ENCODE peak calls at places on chromosome 2, in ten cellular contexts. U is sigmoid colon; M is CD8-positive, alpha-beta T cell; N is IMR-90; V is psoas muscle; S is A549; D is ovary; J is cardiac muscle cell; G is astrocyte; F is esophagus squamous epithelium. A is an unnamed sample.

GRCh38 chr2:121735520-121736074 is 1.1 kb downstream of the NIFK start:
- DNase-seq in N (no peak), V (no peak), U (no peak), D (no peak), S (peak), G (no peak), J (no peak), F (no peak), M (no peak), A (no peak)

GRCh38 chr2:236366406-236366805 is 102.2 kb upstream of the ASB18 start:
- DNase-seq in J (no peak), N (no peak), G (no peak), D (no peak), F (no peak), V (no peak), M (no peak), S (no peak), U (no peak), A (no peak)

GRCh38 chr2:120570001-120570400 is 165.7 kb upstream of the GLI2 start:
- DNase-seq in S (no peak), J (no peak), M (no peak), F (no peak), N (no peak), G (no peak), V (no peak), D (no peak), U (no peak), A (no peak)

GRCh38 chr2:238754259-238754658 is 93.6 kb upstream of the TWIST2 start:
- DNase-seq in U (no peak), D (no peak), V (no peak), M (no peak), G (no peak), F (no peak), J (no peak), S (peak), N (no peak), A (no peak)

GRCh38 chr2:26268184-26268583 is 23.4 kb downstream of the HADHB start:
- DNase-seq in S (no peak), V (no peak), M (no peak), D (no peak), N (peak), U (no peak), F (no peak), G (peak), J (peak), A (no peak)

GRCh38 chr2:226772389-226773179 is 27.0 kb downstream of the IRS1 start:
- DNase-seq in J (peak), G (peak), M (no peak), N (peak), V (no peak), U (no peak), D (no peak), F (no peak), S (no peak), A (no peak)

GRCh38 chr2:218569038-218569431 is 396 bp downstream of the CNOT9 start:
- DNase-seq in V (peak), F (no peak), G (peak), M (peak), N (peak), U (peak), D (no peak), S (peak), J (peak), A (peak)

GRCh38 chr2:33214436-33214835 is 262.0 kb upstream of the RASGRP3 start:
- DNase-seq in D (no peak), U (no peak), V (no peak), N (peak), S (peak), G (peak), J (no peak), F (no peak), M (no peak), A (no peak)

GRCh38 chr2:44997948-44998347 is 11.3 kb downstream of the SIX2 start:
- DNase-seq in V (no peak), M (no peak), G (no peak), S (peak), F (no peak), J (no peak), U (no peak), D (no peak), N (no peak), A (no peak)

GRCh38 chr2:238162171-238162515 is 3.4 kb downstream of the ERFE start:
- DNase-seq in D (peak), N (no peak), F (no peak), M (no peak), G (no peak), U (no peak), S (no peak), J (no peak), V (no peak), A (no peak)

GRCh38 chr2:152200562-152201465 is 25.3 kb upstream of the STAM2 start:
- DNase-seq in N (peak), U (peak), F (peak), D (peak), S (peak), J (no peak), V (peak), G (peak), M (no peak), A (peak)

GRCh38 chr2:98280376-98281102 is 65.7 kb upstream of the CNGA3 start:
- DNase-seq in F (no peak), S (peak), D (no peak), V (no peak), U (no peak), G (no peak), N (no peak), J (no peak), M (no peak), A (no peak)

DNA sequence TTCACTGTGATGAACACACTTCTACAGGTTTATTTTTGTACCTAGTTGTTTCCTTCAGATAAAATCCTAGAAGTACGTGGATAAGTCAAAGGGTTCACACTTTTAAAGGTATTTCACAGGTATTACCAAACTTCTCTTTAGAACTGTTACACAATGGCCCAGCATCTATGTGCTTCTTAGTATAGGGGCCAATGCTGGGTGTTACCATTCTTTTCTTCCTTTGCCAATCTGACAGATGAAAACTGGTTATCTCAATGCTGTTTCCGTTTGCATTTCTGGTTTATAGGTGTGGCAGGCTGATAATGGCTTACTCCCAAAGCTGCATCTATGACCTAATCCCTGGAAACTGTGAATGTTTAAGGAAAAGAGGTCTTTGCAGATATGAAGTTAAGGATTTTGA is 2.8 kb upstream of the TCF7L1 start:
- DNase-seq in S (no peak), V (no peak), J (no peak), M (no peak), N (no peak), F (no peak), G (no peak), D (no peak), U (no peak), A (no peak)
- H3K4me3 ChIP-seq in S (no peak), V (no peak), J (no peak), M (no peak), N (no peak), F (no peak), G (no peak), D (no peak), U (no peak), A (no peak)

GRCh38 chr2:10242451-10242850 is 60.3 kb upstream of the HPCAL1 start:
- DNase-seq in F (no peak), U (peak), D (no peak), N (no peak), S (no peak), J (no peak), M (no peak), V (no peak), G (no peak), A (no peak)

GRCh38 chr2:10245021-10245420 is 57.7 kb upstream of the HPCAL1 start:
- DNase-seq in N (no peak), G (no peak), D (no peak), M (no peak), F (no peak), J (no peak), S (no peak), V (no peak), U (peak), A (no peak)

GRCh38 chr2:10243926-10244270 is 58.8 kb upstream of the HPCAL1 start:
- DNase-seq in N (no peak), S (no peak), F (no peak), U (peak), D (no peak), M (no peak), V (no peak), J (no peak), G (no peak), A (no peak)

GRCh38 chr2:10241641-10242430 is 60.9 kb upstream of the HPCAL1 start:
- DNase-seq in V (no peak), J (no peak), N (no peak), S (no peak), U (peak), M (no peak), F (no peak), D (no peak), G (no peak), A (no peak)

GRCh38 chr2:10242998-10243925 is 59.4 kb upstream of the HPCAL1 start:
- DNase-seq in F (no peak), N (no peak), V (no peak), U (peak), G (no peak), S (no peak), D (no peak), M (no peak), J (no peak), A (peak)
- H3K27ac ChIP-seq in F (no peak), N (no peak), V (no peak), U (no peak), G (no peak), S (no peak), D (no peak), M (no peak), J (no peak), A (no peak)

GRCh38 chr2:15940661-15941482 is 522 bp downstream of the MYCN start:
- DNase-seq in J (peak), D (no peak), U (no peak), G (no peak), F (no peak), N (no peak), M (no peak), S (peak), V (no peak), A (no peak)

GRCh38 chr2:15943378-15943851 is 3.1 kb downstream of the MYCN start:
- DNase-seq in M (no peak), G (no peak), V (no peak), D (peak), S (no peak), N (no peak), J (peak), U (no peak), F (no peak), A (no peak)

GRCh38 chr2:15942711-15943345 is 2.5 kb downstream of the MYCN start:
- DNase-seq in D (no peak), J (peak), G (no peak), N (no peak), S (no peak), U (no peak), V (no peak), M (no peak), F (no peak), A (no peak)

GRCh38 chr2:15941483-15941853 is 1.1 kb downstream of the MYCN start:
- DNase-seq in J (peak), U (no peak), S (no peak), M (no peak), G (no peak), F (no peak), N (no peak), V (no peak), D (no peak), A (no peak)

DNA sequence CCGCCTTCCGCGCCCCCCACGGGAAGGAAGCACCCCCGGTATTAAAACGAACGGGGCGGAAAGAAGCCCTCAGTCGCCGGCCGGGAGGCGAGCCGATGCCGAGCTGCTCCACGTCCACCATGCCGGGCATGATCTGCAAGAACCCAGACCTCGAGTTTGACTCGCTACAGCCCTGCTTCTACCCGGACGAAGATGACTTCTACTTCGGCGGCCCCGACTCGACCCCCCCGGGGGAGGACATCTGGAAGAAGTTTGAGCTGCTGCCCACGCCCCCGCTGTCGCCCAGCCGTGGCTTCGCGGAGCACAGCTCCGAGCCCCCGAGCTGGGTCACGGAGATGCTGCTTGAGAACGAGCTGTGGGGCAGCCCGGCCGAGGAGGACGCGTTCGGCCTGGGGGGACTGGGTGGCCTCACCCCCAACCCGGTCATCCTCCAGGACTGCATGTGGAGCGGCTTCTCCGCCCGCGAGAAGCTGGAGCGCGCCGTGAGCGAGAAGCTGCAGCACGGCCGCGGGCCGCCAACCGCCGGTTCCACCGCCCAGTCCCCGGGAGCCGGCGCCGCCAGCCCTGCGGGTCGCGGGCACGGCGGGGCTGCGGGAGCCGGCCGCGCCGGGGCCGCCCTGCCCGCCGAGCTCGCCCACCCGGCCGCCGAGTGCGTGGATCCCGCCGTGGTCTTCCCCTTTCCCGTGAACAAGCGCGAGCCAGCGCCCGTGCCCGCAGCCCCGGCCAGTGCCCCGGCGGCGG is 1.8 kb downstream of the MYCN start:
- DNase-seq in F (no peak), U (no peak), J (peak), N (no peak), G (no peak), D (peak), M (no peak), V (no peak), S (no peak), A (no peak)
- H3K4me3 ChIP-seq in F (peak), U (peak), J (peak), N (no peak), G (peak), D (peak), M (peak), V (peak), S (peak), A (peak)

DNA sequence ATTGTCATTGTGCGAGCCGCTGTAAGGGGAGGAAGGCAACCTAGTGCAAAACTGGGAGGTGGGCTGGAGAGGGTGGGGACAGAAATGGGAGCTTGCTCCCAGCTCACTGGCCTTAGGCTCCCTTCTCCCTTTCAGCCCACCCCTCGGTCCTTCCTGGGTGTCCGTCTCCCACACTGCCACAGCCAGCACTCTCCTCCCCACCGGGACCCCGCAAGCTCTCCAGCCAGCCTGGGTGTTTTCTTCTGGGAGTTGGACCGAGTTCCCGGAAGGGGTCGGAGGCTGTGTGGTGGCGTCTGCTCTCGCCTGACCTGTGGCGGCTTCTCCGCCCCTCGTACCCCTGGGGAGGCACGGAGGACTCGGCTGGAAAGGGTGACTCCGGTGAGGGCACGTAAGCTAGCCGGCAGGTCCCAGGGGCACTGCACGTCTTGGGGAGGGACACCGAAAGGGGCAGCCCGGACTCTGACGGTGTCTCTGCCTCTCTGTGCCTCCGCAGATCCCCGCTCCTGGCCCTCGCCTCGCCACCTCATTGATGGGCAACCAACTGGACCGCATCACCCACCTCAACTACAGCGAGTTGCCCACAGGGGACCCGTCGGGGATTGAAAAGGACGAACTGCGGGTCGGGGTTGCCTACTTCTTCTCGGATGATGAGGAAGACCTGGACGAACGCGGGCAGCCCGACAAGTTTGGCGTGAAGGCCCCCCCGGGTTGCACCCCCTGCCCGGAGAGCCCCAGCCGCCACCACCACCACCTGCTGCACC is 1.1 kb downstream of the LRATD1 start:
- DNase-seq in S (no peak), V (no peak), F (no peak), M (no peak), N (no peak), J (peak), D (peak), U (peak), G (no peak), A (no peak)
- H3K27ac ChIP-seq in S (no peak), V (no peak), F (peak), M (no peak), N (no peak), J (no peak), D (no peak), U (peak), G (no peak), A (no peak)

DNA sequence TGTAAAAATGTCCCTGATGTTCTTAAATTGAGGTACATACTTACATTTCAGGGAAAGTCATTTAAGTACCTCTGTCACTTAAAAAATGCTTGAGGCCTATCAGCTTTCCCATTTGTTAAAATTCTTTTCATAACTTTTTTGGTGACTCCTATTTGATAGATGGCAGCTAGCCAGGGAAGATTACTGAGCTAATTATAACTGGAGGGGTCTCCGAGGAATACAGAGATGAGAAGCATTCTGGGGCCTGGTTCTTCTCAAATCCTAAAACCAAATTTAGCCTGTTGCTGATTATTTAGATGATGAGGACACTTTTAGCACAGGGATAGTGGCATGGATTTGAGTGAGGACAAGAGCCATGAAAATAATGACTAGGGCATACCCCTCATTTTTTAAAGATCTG is 4.8 kb downstream of the UGP2 start:
- DNase-seq in U (no peak), S (no peak), M (no peak), D (no peak), N (no peak), J (peak), F (no peak), V (no peak), G (no peak), A (no peak)
- H3K4me3 ChIP-seq in U (no peak), S (no peak), M (no peak), D (no peak), N (no peak), J (peak), F (no peak), V (peak), G (no peak), A (no peak)

A was measured in adrenal gland.